ENCODE peak calls at places on chromosomes 16 and 17, in ten cellular contexts. A, R, D, K, Z, G, M, N, P and X are unnamed samples.

GRCh38 chr16:80346160-80346632 is 194.6 kb upstream of the DYNLRB2 start:
- DNase-seq in K (no peak), G (no peak), Z (no peak), P (no peak), D (peak; percentile 19), M (no peak), R (no peak), A (no peak), N (no peak), X (no peak)

GRCh38 chr16:89402962-89403361 is 87.4 kb downstream of the ANKRD11 start:
- DNase-seq in N (no peak), G (peak; percentile 47), M (peak; percentile 49), Z (no peak), R (no peak), A (peak; percentile 80), P (no peak), K (no peak), D (peak; percentile 45), X (no peak)

GRCh38 chr17:66953661-66954060 is 10.8 kb upstream of the CACNG4 start:
- DNase-seq in K (no peak), Z (no peak), G (no peak), P (peak; percentile 18), A (no peak), M (no peak), D (no peak), R (no peak), N (no peak), X (no peak)

GRCh38 chr16:66842765-66843164 is 1.4 kb upstream of the CA7 start:
- DNase-seq in Z (no peak), P (peak; percentile 74), D (no peak), M (no peak), R (no peak), N (no peak), G (no peak), K (no peak), A (no peak), X (peak; percentile 9)

GRCh38 chr17:78013683-78014467 is 55.4 kb downstream of the TNRC6C start:
- DNase-seq in P (peak; percentile 81), G (peak; percentile 75), R (peak; percentile 21), A (peak; percentile 44), N (peak; percentile 79), D (peak; percentile 62), M (peak; percentile 44), K (peak; percentile 40), Z (peak; percentile 21), X (peak; percentile 52)

GRCh38 chr17:51052235-51052634 is 68.4 kb downstream of the SPAG9 start:
- DNase-seq in G (no peak), D (no peak), K (no peak), N (no peak), Z (no peak), M (no peak), R (no peak), P (no peak), A (no peak), X (no peak)

GRCh38 chr16:65524997-65525396 is 403.1 kb upstream of the CDH11 start:
- DNase-seq in K (no peak), P (no peak), D (no peak), R (no peak), Z (no peak), G (no peak), N (no peak), A (no peak), M (no peak), X (no peak)

GRCh38 chr17:12853921-12854320 is 64.6 kb downstream of the ARHGAP44 start:
- DNase-seq in M (no peak), R (no peak), K (no peak), D (no peak), N (no peak), A (no peak), Z (no peak), P (no peak), G (no peak), X (no peak)

GRCh38 chr17:79657861-79658810 is 47.3 kb upstream of the RBFOX3 start:
- DNase-seq in G (no peak), D (no peak), P (no peak), N (no peak), R (no peak), A (no peak), K (no peak), M (no peak), Z (no peak), X (peak; percentile 6)

GRCh38 chr16:86576591-86577313 is 1.6 kb upstream of the FOXL1 start:
- DNase-seq in P (peak; percentile 42), D (no peak), Z (no peak), R (no peak), K (no peak), N (no peak), M (no peak), A (no peak), G (no peak), X (peak; percentile 19)

GRCh38 chr17:15447928-15448579 is 19.4 kb downstream of the CDRT4 start:
- DNase-seq in K (no peak), D (no peak), M (no peak), P (no peak), Z (no peak), G (no peak), N (no peak), R (no peak), A (no peak), X (no peak)

GRCh38 chr17:11170901-11171300 is 70.1 kb upstream of the SHISA6 start:
- DNase-seq in D (no peak), R (no peak), K (no peak), G (no peak), N (no peak), Z (no peak), P (no peak), A (no peak), M (no peak), X (no peak)

GRCh38 chr16:84735846-84736586 is 36.2 kb downstream of the USP10 start:
- DNase-seq in N (no peak), K (peak; percentile 69), M (peak; percentile 44), G (no peak), D (peak; percentile 62), P (peak; percentile 36), A (no peak), R (peak; percentile 19), Z (no peak), X (no peak)

GRCh38 chr16:11253009-11253994 is 2.7 kb downstream of the SOCS1 start:
- DNase-seq in A (no peak), Z (no peak), N (no peak), M (peak; percentile 49), P (no peak), D (peak; percentile 58), R (no peak), K (no peak), G (peak; percentile 42), X (no peak)

GRCh38 chr16:19980866-19981265 is 92.8 kb downstream of the GPR139 start:
- DNase-seq in K (no peak), G (no peak), D (no peak), A (no peak), N (no peak), M (no peak), P (peak; percentile 6), R (no peak), Z (no peak), X (peak; percentile 40)

GRCh38 chr17:57665128-57665527 is 80.0 kb downstream of the CCDC182 start:
- DNase-seq in N (peak; percentile 16), D (no peak), A (no peak), Z (no peak), P (no peak), R (no peak), K (no peak), G (no peak), M (no peak), X (no peak)

GRCh38 chr16:66459878-66460277 is 32.8 kb downstream of the BEAN1 start:
- DNase-seq in N (no peak), K (no peak), G (no peak), Z (no peak), M (no peak), P (no peak), A (no peak), D (no peak), R (no peak), X (no peak)

GRCh38 chr16:81693047-81693446 is 86.0 kb upstream of the PLCG2 start:
- DNase-seq in M (no peak), D (no peak), A (no peak), N (no peak), K (no peak), Z (no peak), R (no peak), G (no peak), P (no peak), X (no peak)

GRCh38 chr17:4771519-4772234 is at the start of gene TM4SF5:
- DNase-seq in A (no peak), N (no peak), K (peak; percentile 75), G (no peak), P (no peak), D (no peak), Z (no peak), R (no peak), M (no peak), X (no peak)

GRCh38 chr17:75703591-75703990 is 17.7 kb upstream of the ITGB4 start:
- DNase-seq in M (no peak), K (no peak), G (no peak), P (no peak), N (no peak), A (no peak), D (no peak), R (no peak), Z (no peak), X (no peak)

GRCh38 chr17:1193300-1193699 is 13.5 kb upstream of the ABR start:
- DNase-seq in P (no peak), R (no peak), N (no peak), D (no peak), G (no peak), A (no peak), K (no peak), M (no peak), Z (no peak), X (no peak)

GRCh38 chr16:10033561-10033960 is 148.7 kb downstream of the GRIN2A start:
- DNase-seq in G (no peak), Z (no peak), D (no peak), K (no peak), M (no peak), N (no peak), P (no peak), A (no peak), R (no peak), X (no peak)

GRCh38 chr17:42598905-42599304 is 10.3 kb downstream of the RETREG3 start:
- DNase-seq in M (no peak), A (no peak), P (no peak), G (no peak), D (no peak), K (no peak), Z (no peak), N (no peak), R (no peak), X (no peak)

GRCh38 chr17:38747385-38748328 is 479 bp downstream of the PCGF2 start:
- DNase-seq in M (no peak), Z (no peak), A (no peak), G (no peak), N (no peak), R (no peak), K (no peak), D (no peak), P (no peak), X (no peak)

GRCh38 chr17:83064732-83065659 is 14.4 kb upstream of the METRNL start:
- DNase-seq in Z (no peak), K (no peak), N (no peak), R (no peak), M (peak; percentile 11), A (no peak), G (no peak), D (no peak), P (peak; percentile 66), X (no peak)

GRCh38 chr16:31477220-31478216 is 5.4 kb upstream of the SLC5A2 start:
- DNase-seq in K (peak; percentile 42), A (peak; percentile 21), R (no peak), P (no peak), Z (no peak), G (no peak), N (no peak), D (peak; percentile 3), M (peak; percentile 43), X (no peak)

GRCh38 chr17:17805575-17805974 is 31.2 kb downstream of the SREBF1 start:
- DNase-seq in Z (no peak), M (no peak), D (no peak), N (no peak), G (no peak), R (no peak), K (no peak), A (no peak), P (no peak), X (no peak)

GRCh38 chr17:29844339-29845048 is 85.5 kb downstream of the SSH2 start:
- DNase-seq in A (no peak), N (peak; percentile 21), Z (no peak), G (no peak), D (no peak), R (no peak), M (no peak), P (no peak), K (no peak), X (peak; percentile 21)